ENCODE peak calls at places on chromosomes 5 and 9, in four cellular contexts. W, G, N and U are unnamed samples.

GRCh38 chr5:143064207-143064606 is 294.0 kb downstream of the ARHGAP26 start:
- DNase-seq in N (no peak), G (peak), W (no peak), U (no peak)

GRCh38 chr9:129962889-129963703 is 79.9 kb downstream of the FNBP1 start:
- DNase-seq in N (no peak), W (peak), G (peak), U (peak)

GRCh38 chr5:31303688-31304087 is 110.2 kb downstream of the CDH6 start:
- DNase-seq in G (no peak), W (no peak), N (no peak), U (no peak)

GRCh38 chr5:6827815-6828214 is 114.6 kb downstream of the TENT4A start:
- DNase-seq in W (no peak), G (no peak), N (no peak), U (no peak)

GRCh38 chr5:91384671-91385430 is 1.7 kb upstream of the ARRDC3 start:
- DNase-seq in N (peak), G (peak), W (no peak), U (peak)

GRCh38 chr9:21668504-21668903 is 133.9 kb upstream of the MTAP start:
- DNase-seq in N (no peak), W (no peak), G (no peak), U (no peak)

GRCh38 chr5:170301901-170302728 is 4.5 kb upstream of the LCP2 start:
- DNase-seq in N (no peak), G (no peak), W (no peak), U (no peak)

GRCh38 chr9:23777328-23777727 is 48.7 kb downstream of the ELAVL2 start:
- DNase-seq in W (no peak), G (no peak), N (no peak), U (no peak)

GRCh38 chr5:61304611-61305369 is 27.3 kb upstream of the ZSWIM6 start:
- DNase-seq in G (peak), N (no peak), W (peak), U (peak)

GRCh38 chr5:62132279-62132678 is 173.7 kb upstream of the KIF2A start:
- DNase-seq in W (no peak), N (no peak), G (no peak), U (no peak)

GRCh38 chr5:155082401-155082800 is 68.8 kb downstream of the KIF4B start:
- DNase-seq in W (no peak), N (peak), G (peak), U (peak)

GRCh38 chr9:128409998-128410397 is 10.7 kb upstream of the CERCAM start:
- DNase-seq in G (peak), N (no peak), W (no peak), U (peak)
- TF ChIP-seq CTCF in G (peak), N (peak), W (no peak), U (peak)

GRCh38 chr5:172868436-172868923 is 34.4 kb downstream of the ERGIC1 start:
- DNase-seq in N (no peak), W (no peak), G (peak), U (peak)

GRCh38 chr5:172868924-172869565 is 35.0 kb downstream of the ERGIC1 start:
- DNase-seq in W (peak), N (no peak), G (peak), U (peak)

GRCh38 chr5:172867761-172868435 is 33.8 kb downstream of the ERGIC1 start:
- DNase-seq in N (no peak), W (no peak), G (no peak), U (no peak)

GRCh38 chr5:172866378-172866777 is 32.3 kb downstream of the ERGIC1 start:
- DNase-seq in W (no peak), N (no peak), G (no peak), U (no peak)

DNA sequence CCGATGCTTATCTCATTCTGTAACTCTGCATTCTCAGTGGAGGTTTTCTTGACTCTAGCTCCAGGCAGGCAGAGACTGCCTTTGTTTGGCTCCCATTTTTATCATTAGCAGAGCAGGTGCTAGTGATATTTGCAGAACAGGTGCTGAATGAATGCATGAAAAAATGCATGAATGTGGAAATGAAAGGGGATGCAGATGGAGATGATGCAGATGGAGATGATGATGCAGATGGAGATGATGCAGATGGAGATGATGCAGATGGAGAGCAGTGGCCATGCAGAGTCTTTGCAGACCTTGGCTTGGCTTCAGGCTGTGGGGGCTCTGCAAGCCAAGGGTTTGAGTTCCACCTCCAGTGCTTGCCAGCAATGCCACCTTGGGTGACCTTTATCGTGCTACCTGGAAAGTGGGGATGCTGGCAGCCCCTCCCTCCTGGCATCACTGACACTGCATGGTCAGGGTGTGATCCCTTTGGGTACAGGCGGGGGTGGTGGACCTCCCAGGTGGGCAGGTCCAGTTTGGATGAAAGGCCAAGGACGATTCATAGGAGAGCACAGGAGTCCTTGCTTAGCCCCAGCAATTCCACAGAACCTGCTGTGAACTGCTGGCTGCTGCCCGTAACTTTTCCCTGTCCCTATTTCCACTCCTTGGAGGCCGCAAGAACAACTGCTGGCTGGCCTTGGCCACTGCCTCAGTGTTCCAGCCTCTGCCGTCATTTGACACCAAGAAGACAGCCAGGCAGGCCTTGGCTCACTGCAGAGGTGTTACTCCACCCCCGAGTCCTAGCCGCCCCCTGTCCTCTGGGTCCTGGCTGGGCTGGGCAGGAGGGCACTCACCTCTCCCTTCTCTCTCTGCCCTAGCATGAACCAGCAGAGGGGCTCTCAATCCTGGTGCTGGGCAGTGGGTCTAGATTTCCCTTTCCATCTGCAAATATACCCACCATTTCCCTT is 33.0 kb downstream of the ERGIC1 start:
- DNase-seq in N (no peak), G (no peak), W (no peak), U (no peak)
- H3K4me3 ChIP-seq in N (no peak), G (no peak), W (no peak), U (no peak)

DNA sequence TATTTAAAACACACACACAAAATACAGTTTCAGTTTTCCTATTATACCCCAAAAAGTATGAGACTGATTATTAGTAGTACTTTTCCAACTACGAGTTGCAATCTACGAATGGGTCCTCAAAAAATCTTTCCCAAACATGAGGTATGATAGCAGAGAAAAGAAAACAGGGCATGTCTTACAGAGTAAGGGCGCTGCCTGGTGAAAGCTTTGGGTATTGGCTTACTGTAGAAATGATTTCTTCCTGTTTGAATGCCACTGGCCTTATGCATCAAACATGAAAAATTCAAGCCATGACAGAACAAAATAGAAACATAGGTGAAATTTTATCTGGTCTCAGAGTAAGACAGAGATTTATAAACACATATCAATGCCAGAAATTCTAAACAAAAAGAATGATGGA is 448.0 kb downstream of the SPOCK1 start:
- DNase-seq in G (no peak), N (no peak), W (no peak), U (no peak)
- TF ChIP-seq CTCF in G (peak), N (no peak), W (no peak), U (no peak)

GRCh38 chr9:135949666-135950134 is 11.5 kb downstream of the UBAC1 start:
- DNase-seq in W (no peak), N (no peak), G (peak), U (no peak)

GRCh38 chr9:135948446-135948845 is 12.7 kb downstream of the UBAC1 start:
- DNase-seq in N (no peak), W (no peak), G (no peak), U (no peak)

GRCh38 chr9:135951889-135952663 is 9.1 kb downstream of the UBAC1 start:
- DNase-seq in N (peak), G (peak), W (no peak), U (peak)

GRCh38 chr9:135948873-135949665 is 12.1 kb downstream of the UBAC1 start:
- DNase-seq in G (peak), W (no peak), N (no peak), U (no peak)

DNA sequence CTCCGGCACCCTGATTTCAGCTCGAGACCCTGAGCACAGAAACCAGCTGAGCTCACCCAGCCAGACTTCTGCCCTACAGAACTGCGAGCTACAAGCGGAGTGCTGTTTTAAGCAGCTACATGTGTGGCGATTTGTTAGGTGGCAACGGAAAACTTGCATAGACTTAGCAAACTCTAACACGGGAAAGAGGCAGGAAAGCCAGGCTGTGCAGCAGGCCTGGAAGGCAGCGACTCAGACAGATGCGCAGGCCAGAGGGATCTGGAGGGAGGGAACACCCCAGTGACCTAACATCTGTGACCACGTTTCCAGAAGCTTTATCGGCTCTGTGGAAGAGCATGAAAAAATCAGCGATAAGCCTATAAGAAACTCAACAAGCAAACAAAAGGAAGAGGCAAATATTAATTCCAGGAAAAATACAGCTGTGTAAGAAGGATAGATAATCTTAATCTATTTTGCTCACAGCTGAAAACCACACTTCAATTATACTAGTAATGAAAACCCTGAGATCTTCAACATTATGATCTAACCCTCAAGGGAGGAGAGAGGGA is 11.0 kb downstream of the UBAC1 start:
- DNase-seq in N (no peak), W (no peak), G (no peak), U (no peak)
- H3K4me3 ChIP-seq in N (no peak), W (no peak), G (no peak), U (no peak)

DNA sequence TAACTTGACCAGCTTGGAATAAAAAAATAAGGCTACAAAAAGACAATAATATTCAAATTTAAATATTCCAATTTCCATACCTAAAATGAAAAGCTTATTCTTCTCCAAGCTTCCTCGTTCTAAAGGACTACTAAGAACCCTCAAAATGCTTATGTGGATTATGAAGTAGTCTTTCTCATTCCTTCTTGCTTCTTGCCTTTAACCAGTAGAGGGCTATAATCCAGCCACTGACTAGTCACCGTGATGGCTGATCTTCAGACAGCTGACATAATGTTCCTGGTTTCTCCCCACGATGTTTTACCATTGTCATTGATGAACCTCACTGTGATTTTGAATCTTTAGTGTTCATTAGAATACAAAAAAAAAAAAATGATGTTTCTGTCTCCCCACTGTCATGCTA is 515.3 kb downstream of the TLE1 start:
- DNase-seq in N (no peak), W (no peak), G (no peak), U (no peak)
- TF ChIP-seq CTCF in N (no peak), W (no peak), G (no peak), U (peak)